ENCODE peak calls at places on chromosomes 16 and 17, in nine cellular contexts. I, A, Z, Y, N, P, H, V and W are unnamed samples.

GRCh38 chr16:79469999-79470398 is 130.5 kb downstream of the MAF start:
- DNase-seq in N (no peak), Z (peak; percentile 11), Y (peak; percentile 66), P (peak; percentile 50), I (no peak), V (no peak), H (no peak), A (peak; percentile 70), W (no peak)

GRCh38 chr17:76417499-76418143 is 33.2 kb downstream of the SPHK1 start:
- DNase-seq in H (no peak), V (peak; percentile 31), N (no peak), I (no peak), P (no peak), Z (no peak), A (no peak), Y (no peak), W (peak; percentile 87)

GRCh38 chr16:23836404-23837291 is 865 bp downstream of the PRKCB start:
- DNase-seq in Z (peak; percentile 49), N (peak; percentile 48), Y (no peak), P (no peak), V (no peak), A (no peak), I (no peak), H (no peak), W (peak; percentile 48)

GRCh38 chr16:12210258-12210880 is 233.8 kb downstream of the SNX29 start:
- DNase-seq in P (no peak), N (no peak), Y (no peak), A (no peak), V (no peak), H (no peak), Z (no peak), I (no peak), W (no peak)

GRCh38 chr16:2715519-2715918 is 4.5 kb downstream of the PRSS27 start:
- DNase-seq in N (peak; percentile 66), I (no peak), V (peak; percentile 59), Y (peak; percentile 25), A (peak; percentile 71), P (peak; percentile 49), Z (peak; percentile 60), H (peak; percentile 49), W (peak; percentile 66)

GRCh38 chr16:81431554-81432353 is 12.9 kb upstream of the CMIP start:
- DNase-seq in H (no peak), Y (peak; percentile 49), A (peak; percentile 71), N (no peak), P (no peak), I (no peak), V (no peak), Z (no peak), W (no peak)

GRCh38 chr17:36755586-36755985 is 154.2 kb downstream of the MRM1 start:
- DNase-seq in I (peak; percentile 70), H (peak; percentile 5), Z (peak; percentile 67), Y (no peak), A (peak; percentile 65), N (no peak), V (no peak), P (no peak), W (peak; percentile 61)

GRCh38 chr16:75996491-75996890 is 270.2 kb upstream of the CPHXL start:
- DNase-seq in H (no peak), N (no peak), A (no peak), Y (no peak), I (no peak), P (no peak), Z (no peak), V (no peak), W (no peak)

GRCh38 chr16:19085679-19086200 is 18.3 kb downstream of the COQ7 start:
- DNase-seq in V (no peak), Y (peak; percentile 25), P (peak; percentile 55), Z (peak; percentile 64), I (no peak), N (peak; percentile 49), A (peak; percentile 58), H (peak; percentile 54), W (peak; percentile 86)

GRCh38 chr16:54503436-54503835 is 216.8 kb upstream of the IRX3 start:
- DNase-seq in P (no peak), Z (no peak), A (no peak), V (no peak), I (no peak), H (no peak), N (no peak), Y (peak; percentile 19), W (no peak)

GRCh38 chr17:7853693-7854043 is 1.2 kb upstream of the TMEM88 start:
- DNase-seq in H (no peak), I (no peak), P (no peak), Y (no peak), A (peak; percentile 61), Z (no peak), N (no peak), V (no peak), W (no peak)

GRCh38 chr17:352421-353212 is at the start of gene RPH3AL:
- DNase-seq in Y (no peak), P (peak; percentile 87), I (peak; percentile 94), H (peak; percentile 69), N (peak; percentile 88), A (peak; percentile 92), Z (peak; percentile 80), V (peak; percentile 89), W (no peak)
- TF ChIP-seq POLR2A in Y (no peak), P (peak; percentile 74), I (peak; percentile 5), H (no peak), N (no peak), A (no peak), Z (peak; percentile 61), V (peak; percentile 32), W (no peak)

GRCh38 chr16:84617631-84618427 is at the start of gene COTL1:
- DNase-seq in I (peak; percentile 88), N (peak; percentile 98), V (peak; percentile 93), A (peak; percentile 98), P (peak; percentile 90), H (peak; percentile 93), Y (peak; percentile 97), Z (peak; percentile 97), W (peak; percentile 79)
- TF ChIP-seq POLR2A in I (peak; percentile 99), N (no peak), V (no peak), A (peak; percentile 78), P (peak; percentile 84), H (peak; percentile 93), Y (peak; percentile 91), Z (no peak), W (no peak)

DNA sequence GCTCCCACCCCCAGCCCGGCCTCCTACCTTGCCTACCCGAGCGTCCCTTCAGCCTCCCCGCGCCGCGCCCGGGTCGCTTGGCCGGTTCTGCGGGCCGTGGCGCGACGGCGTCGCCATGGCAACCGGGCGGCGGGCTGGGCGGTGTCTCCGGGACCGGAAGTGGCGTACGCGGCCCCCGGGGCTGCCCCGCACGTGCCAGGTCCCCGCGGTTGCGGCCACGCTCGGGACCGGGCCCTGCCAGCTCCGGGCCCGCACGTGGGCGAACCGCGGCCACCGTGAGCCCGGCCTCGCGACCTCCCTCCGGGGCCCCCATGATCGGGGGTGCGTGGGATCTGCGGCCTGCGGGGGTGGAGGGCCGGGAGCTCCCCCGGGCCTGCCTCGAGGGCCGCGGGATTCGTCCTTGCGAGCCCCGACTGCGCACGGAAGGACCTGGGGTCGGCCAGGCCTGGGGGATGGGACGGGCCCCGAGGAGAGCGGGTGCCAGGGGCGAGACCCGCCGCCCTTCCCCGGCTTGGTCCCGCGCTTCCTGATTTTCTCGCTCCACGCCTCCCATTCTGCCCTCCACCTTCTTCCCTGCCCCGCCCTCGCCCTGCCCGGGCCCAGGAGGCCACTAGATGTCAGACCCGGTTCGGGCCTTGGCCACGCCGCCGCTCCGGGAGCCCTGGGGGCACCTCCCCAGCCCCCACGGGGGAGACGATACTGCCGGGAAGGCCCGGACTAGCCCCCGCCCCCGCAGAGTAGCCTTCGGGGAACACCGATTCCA is at the start of gene CYB561:
- DNase-seq in P (peak; percentile 83), Z (peak; percentile 91), H (peak; percentile 50), I (peak; percentile 92), Y (peak; percentile 54), A (peak; percentile 83), V (peak; percentile 87), N (peak; percentile 90), W (peak; percentile 87)
- TF ChIP-seq POLR2A in P (peak; percentile 28), Z (peak; percentile 45), H (no peak), I (peak; percentile 47), Y (peak; percentile 58), A (no peak), V (peak; percentile 38), N (no peak), W (peak; percentile 34)

DNA sequence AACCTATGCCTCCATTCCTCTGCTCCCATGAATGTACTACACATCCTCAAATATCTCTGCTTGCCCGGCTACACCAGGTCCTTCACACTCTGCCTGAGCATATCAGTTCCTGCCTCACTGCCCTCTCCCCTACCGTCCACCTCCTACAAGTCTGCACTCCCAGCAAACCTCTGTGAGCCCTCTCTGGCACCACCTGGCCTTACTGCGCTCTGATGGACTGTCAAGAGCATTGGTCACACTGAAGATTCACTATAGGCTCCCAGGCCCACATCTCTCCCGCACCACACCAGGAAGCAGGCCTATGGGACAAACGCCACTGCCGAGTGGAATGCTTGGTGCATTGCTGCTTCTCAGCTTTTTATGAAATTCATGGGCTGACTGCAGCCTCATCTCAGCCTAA is 8.9 kb downstream of the GINS2 start:
- DNase-seq in A (no peak), P (no peak), Y (no peak), Z (no peak), N (no peak), H (no peak), I (no peak), V (no peak), W (no peak)
- TF ChIP-seq POLR2A in A (no peak), P (no peak), Y (no peak), Z (no peak), N (no peak), H (no peak), I (no peak), V (no peak), W (no peak)

DNA sequence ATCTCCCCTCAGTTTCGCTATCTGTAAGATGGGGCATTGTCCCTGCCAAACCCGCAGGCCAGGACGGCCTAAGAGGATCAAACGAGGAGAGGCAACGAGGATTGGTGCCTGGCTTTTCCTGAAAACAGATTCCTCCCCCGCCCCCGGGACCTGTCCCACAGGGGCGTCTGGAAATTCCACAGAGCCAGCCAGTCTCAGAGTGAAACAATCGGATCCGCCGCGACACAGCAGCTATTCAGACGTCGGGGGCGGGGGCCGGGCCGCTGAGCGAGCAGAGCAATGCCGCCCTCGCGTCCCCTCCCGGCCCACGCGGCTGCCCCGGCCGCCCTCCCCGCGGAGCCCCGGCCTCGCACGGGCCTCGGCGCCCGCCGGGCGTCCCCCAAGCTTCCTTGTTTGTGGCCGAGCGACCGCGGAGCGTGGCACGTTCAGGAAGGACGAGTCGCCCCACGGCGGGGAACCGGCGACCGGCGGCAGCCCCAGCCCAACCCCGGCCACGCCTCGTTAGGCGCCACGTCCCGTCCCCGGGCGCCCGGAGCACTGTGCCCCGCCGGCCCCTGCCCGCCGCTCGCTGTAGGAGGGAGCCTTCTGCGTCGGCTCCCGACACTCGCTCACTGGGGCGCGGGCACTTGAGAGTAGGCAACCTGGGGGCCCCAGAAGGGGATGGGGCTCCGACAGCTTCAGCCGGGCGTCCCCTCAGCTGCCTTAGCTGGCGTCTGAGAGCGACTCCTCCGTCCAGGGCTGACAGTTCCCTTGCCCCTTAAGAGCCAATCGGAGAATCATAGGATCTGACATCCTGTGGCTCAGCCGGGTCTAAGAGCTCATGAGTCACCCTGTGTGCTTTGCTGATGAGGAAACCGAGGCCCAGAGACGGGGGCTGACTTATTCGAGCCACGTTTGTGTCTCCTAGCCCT is 29.7 kb upstream of the PHOSPHO1 start:
- DNase-seq in Z (peak; percentile 52), H (peak; percentile 87), V (peak; percentile 36), Y (peak; percentile 24), P (peak; percentile 58), A (peak; percentile 74), N (peak; percentile 49), I (peak; percentile 85), W (peak; percentile 87)
- TF ChIP-seq POLR2A in Z (no peak), H (peak; percentile 76), V (no peak), Y (peak; percentile 8), P (no peak), A (peak; percentile 2), N (no peak), I (peak; percentile 29), W (peak; percentile 66)